ENCODE peak calls at places on chromosomes 13 and 19, in four cellular contexts. R is stimulated activated naive CD4-positive, alpha-beta T cell treated with Interleukin-2 at 50 U/mL for 16 hours; W is DMS79; J is A172. Q is an unnamed sample.

GRCh38 chr19:23972161-23972560 is 57.5 kb downstream of the ZNF726 start:
- DNase-seq in R (no peak), W (no peak), J (no peak), Q (no peak)

GRCh38 chr19:15107056-15108010 is at the start of gene SYDE1:
- DNase-seq in R (no peak), W (no peak), J (peak), Q (no peak)

GRCh38 chr13:111211789-111212516 is 96.8 kb downstream of the ARHGEF7 start:
- DNase-seq in R (no peak), W (no peak), J (no peak), Q (no peak)

GRCh38 chr19:41939861-41940442 is 11.7 kb upstream of the ERFL start:
- DNase-seq in R (peak), W (peak), J (no peak), Q (no peak)

GRCh38 chr19:54281008-54281728 is at the start of gene LILRB2:
- DNase-seq in R (no peak), W (no peak), J (no peak), Q (no peak)

GRCh38 chr13:23753523-23753922 is 135.7 kb downstream of the MIPEP start:
- DNase-seq in R (no peak), W (no peak), J (peak), Q (no peak)

GRCh38 chr13:59111711-59112110 is 1052.0 kb downstream of the DIAPH3 start:
- DNase-seq in R (no peak), W (no peak), J (peak), Q (no peak)

GRCh38 chr13:87280139-87280538 is 391.0 kb upstream of the SLITRK5 start:
- DNase-seq in R (no peak), W (no peak), J (peak), Q (no peak)

GRCh38 chr13:51849145-51850101 is 4.4 kb upstream of the TMEM272 start:
- DNase-seq in R (no peak), W (no peak), J (peak), Q (peak)

GRCh38 chr13:78024996-78025395 is 106.4 kb upstream of the EDNRB start:
- DNase-seq in R (no peak), W (no peak), J (no peak), Q (no peak)